ENCODE peak calls at places on chromosomes 16 and 17, in six cellular contexts. Y is activated naive CD8-positive, alpha-beta T cell treated with anti-CD3 and anti-CD28 coated beads, Interleukin-2, amount 50 U/mL, for 24 hours; T is activated naive CD4-positive, alpha-beta T cell treated with Interleukin-2 at 50 U/mL for 16 hours; Z is A172; P is ELR; G is left cardiac atrium. X is an unnamed sample.

GRCh38 chr16:10961231-10961630 is 16.9 kb downstream of the CLEC16A start:
- DNase-seq in Z (peak; percentile 82), T (no peak), P (peak; percentile 92), G (no peak), Y (no peak), X (no peak)

GRCh38 chr16:86984975-86985655 is 332.1 kb downstream of the C16orf95 start:
- DNase-seq in Z (peak; percentile 84), G (peak; percentile 55), P (no peak), Y (no peak), T (no peak), X (no peak)

GRCh38 chr16:86601356-86601755 is 23.0 kb downstream of the FOXL1 start:
- DNase-seq in G (no peak), Z (no peak), T (no peak), P (no peak), Y (no peak), X (no peak)

GRCh38 chr17:29504711-29505110 is 62.1 kb downstream of the ABHD15 start:
- DNase-seq in G (no peak), P (no peak), T (no peak), Y (no peak), Z (no peak), X (no peak)

GRCh38 chr16:66287416-66287815 is 79.1 kb upstream of the CDH5 start:
- DNase-seq in P (no peak), Y (no peak), T (no peak), G (no peak), Z (no peak), X (no peak)

GRCh38 chr17:2545393-2545792 is 33.7 kb upstream of the METTL16 start:
- DNase-seq in T (no peak), Y (no peak), P (no peak), Z (no peak), G (peak; percentile 41), X (no peak)

GRCh38 chr16:75080205-75081029 is 36.2 kb downstream of the LDHD start:
- DNase-seq in Z (no peak), P (peak; percentile 66), T (no peak), Y (no peak), G (no peak), X (no peak)

GRCh38 chr16:19094542-19095365 is 19.0 kb upstream of the ITPRIPL2 start:
- DNase-seq in Y (no peak), G (no peak), T (no peak), P (peak; percentile 30), Z (no peak), X (no peak)

GRCh38 chr16:81632392-81633146 is 146.5 kb upstream of the PLCG2 start:
- DNase-seq in Y (peak; percentile 77), T (peak; percentile 79), Z (peak; percentile 93), P (peak; percentile 97), G (no peak), X (no peak)

GRCh38 chr17:43033947-43034622 is 9.1 kb downstream of the RND2 start:
- DNase-seq in P (no peak), Z (no peak), T (no peak), G (no peak), Y (no peak), X (no peak)

GRCh38 chr17:77894126-77894956 is 64.2 kb upstream of the TNRC6C start:
- DNase-seq in T (no peak), Y (no peak), P (no peak), Z (no peak), G (no peak), X (no peak)

GRCh38 chr17:79325707-79326106 is 251.1 kb downstream of the ENGASE start:
- DNase-seq in T (no peak), Y (no peak), G (no peak), Z (peak; percentile 23), P (peak; percentile 17), X (no peak)

GRCh38 chr16:67170168-67170947 is at the start of gene NOL3:
- DNase-seq in P (peak; percentile 77), Z (peak; percentile 87), Y (peak; percentile 77), T (peak; percentile 40), G (peak; percentile 90), X (peak; percentile 82)

GRCh38 chr16:19926449-19927390 is 42.1 kb upstream of the GPRC5B start:
- DNase-seq in G (no peak), P (peak; percentile 60), Z (peak; percentile 80), T (no peak), Y (no peak), X (no peak)

GRCh38 chr16:3907586-3907985 is 27.1 kb upstream of the CREBBP start:
- DNase-seq in Z (no peak), G (no peak), Y (no peak), P (no peak), T (no peak), X (no peak)

GRCh38 chr17:1134634-1135324 is 45.0 kb downstream of the ABR start:
- DNase-seq in G (peak; percentile 66), T (no peak), P (no peak), Y (no peak), Z (no peak), X (no peak)

GRCh38 chr17:77306048-77306789 is 165.4 kb downstream of the SEC14L1 start:
- DNase-seq in T (no peak), Z (no peak), G (no peak), P (no peak), Y (no peak), X (no peak)

GRCh38 chr17:76793775-76794174 is 55.9 kb downstream of the MFSD11 start:
- DNase-seq in Z (peak; percentile 81), P (peak; percentile 73), G (no peak), T (no peak), Y (no peak), X (no peak)

GRCh38 chr17:65191805-65192740 is 54.9 kb downstream of the RGS9 start:
- DNase-seq in G (no peak), P (peak; percentile 91), Y (no peak), Z (peak; percentile 83), T (peak; percentile 16), X (no peak)

X was measured in D721Med.